ENCODE peak calls at places on chromosomes 11 and 22, in seven cellular contexts. I is GM06990, H is fibroblast of villous mesenchyme, X is fibroblast of pulmonary artery, Z is pancreas, C is DND-41, Y is fibroblast of lung. Q is an unnamed sample.

GRCh38 chr11:126421243-126421642 is 65.8 kb downstream of the ST3GAL4 start:
- DNase-seq in I (no peak), H (no peak), X (no peak), Z (no peak), C (no peak), Y (no peak), Q (no peak)

GRCh38 chr11:10544491-10545470 is 3.8 kb upstream of the RNF141 start:
- DNase-seq in I (no peak), H (no peak), X (no peak), Z (peak), C (peak), Y (no peak), Q (no peak)

GRCh38 chr11:77126861-77127673 is 979 bp upstream of the MYO7A start:
- DNase-seq in I (peak), H (peak), X (peak), Z (peak), C (peak), Y (peak), Q (peak)

GRCh38 chr11:92050305-92050704 is 174.3 kb upstream of the FAT3 start:
- DNase-seq in I (no peak), H (no peak), X (no peak), Z (no peak), C (no peak), Y (no peak), Q (no peak)

GRCh38 chr11:128716661-128717210 is 22.9 kb downstream of the FLI1 start:
- DNase-seq in I (peak), H (peak), X (peak), Z (no peak), C (peak), Y (peak), Q (peak)

GRCh38 chr11:8685306-8685705 is 2.7 kb downstream of the RPL27A start:
- DNase-seq in I (no peak), H (no peak), X (no peak), Z (no peak), C (no peak), Y (no peak), Q (no peak)

GRCh38 chr11:122032317-122032716 is 83.7 kb downstream of the BLID start:
- DNase-seq in I (no peak), H (peak), X (no peak), Z (no peak), C (no peak), Y (peak), Q (no peak)

GRCh38 chr11:469684-470667 is 19.9 kb downstream of the PTDSS2 start:
- DNase-seq in I (no peak), H (peak), X (peak), Z (no peak), C (no peak), Y (peak), Q (no peak)

GRCh38 chr11:1041471-1041870 is 5.0 kb upstream of the MUC6 start:
- DNase-seq in I (no peak), H (no peak), X (no peak), Z (peak), C (no peak), Y (no peak), Q (no peak)

GRCh38 chr22:22682807-22683667 is 38.6 kb downstream of the GGTLC2 start:
- DNase-seq in I (no peak), H (no peak), X (peak), Z (no peak), C (no peak), Y (peak), Q (no peak)

DNA sequence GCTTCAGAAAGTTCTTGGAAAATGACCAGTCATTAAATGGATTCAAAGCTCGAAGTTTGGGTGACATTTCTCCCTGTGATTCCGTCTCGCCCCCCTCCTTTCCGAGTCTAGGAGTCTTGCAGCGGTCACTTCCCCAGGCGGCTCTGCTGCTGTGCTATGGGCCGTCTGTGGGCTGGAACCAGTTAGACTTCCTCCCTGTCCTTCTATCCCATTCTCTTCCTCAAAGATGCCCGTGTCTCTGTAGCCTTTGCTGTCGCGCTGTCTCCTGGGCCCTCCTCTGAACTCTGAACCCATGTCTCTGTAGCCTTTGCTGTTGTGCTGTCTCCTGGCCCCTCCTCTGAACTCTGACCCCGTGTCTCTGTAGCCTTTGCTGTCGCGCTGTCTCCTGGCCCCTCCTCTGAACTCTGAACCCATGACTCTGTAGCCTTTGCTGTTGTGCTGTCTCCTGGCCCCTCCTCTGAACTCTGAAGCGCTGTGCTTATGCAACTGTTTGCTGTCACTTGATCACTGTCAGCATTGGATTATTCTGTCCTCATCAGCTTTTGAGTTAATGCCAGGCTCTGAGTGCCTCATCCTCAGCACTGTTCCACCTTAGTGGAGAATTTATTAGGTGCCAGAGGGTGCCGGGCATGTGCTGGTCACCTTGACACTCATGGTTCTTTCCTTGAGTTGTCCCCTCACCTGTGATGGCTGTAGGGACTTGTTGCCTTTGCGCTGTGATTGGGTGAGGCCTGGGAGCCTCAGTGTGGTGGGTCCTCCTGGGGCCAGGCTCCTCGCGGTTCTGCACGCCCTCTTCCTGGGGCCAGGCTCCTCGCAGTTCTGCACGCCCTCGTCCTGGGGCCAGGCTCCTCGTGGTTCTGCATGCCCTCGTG is 173.3 kb downstream of the TBC1D22A start:
- DNase-seq in I (no peak), H (peak), X (no peak), Z (peak), C (no peak), Y (no peak), Q (no peak)
- TF ChIP-seq CTCF in I (no peak), H (no peak), X (no peak), Z (no peak), C (no peak), Y (no peak), Q (no peak)

GRCh38 chr22:42553475-42554361 is at the start of gene SERHL2:
- DNase-seq in I (peak), H (peak), X (peak), Z (peak), C (no peak), Y (peak), Q (peak)
- TF ChIP-seq CTCF in I (no peak), H (no peak), X (no peak), Z (no peak), C (no peak), Y (no peak), Q (no peak)

DNA sequence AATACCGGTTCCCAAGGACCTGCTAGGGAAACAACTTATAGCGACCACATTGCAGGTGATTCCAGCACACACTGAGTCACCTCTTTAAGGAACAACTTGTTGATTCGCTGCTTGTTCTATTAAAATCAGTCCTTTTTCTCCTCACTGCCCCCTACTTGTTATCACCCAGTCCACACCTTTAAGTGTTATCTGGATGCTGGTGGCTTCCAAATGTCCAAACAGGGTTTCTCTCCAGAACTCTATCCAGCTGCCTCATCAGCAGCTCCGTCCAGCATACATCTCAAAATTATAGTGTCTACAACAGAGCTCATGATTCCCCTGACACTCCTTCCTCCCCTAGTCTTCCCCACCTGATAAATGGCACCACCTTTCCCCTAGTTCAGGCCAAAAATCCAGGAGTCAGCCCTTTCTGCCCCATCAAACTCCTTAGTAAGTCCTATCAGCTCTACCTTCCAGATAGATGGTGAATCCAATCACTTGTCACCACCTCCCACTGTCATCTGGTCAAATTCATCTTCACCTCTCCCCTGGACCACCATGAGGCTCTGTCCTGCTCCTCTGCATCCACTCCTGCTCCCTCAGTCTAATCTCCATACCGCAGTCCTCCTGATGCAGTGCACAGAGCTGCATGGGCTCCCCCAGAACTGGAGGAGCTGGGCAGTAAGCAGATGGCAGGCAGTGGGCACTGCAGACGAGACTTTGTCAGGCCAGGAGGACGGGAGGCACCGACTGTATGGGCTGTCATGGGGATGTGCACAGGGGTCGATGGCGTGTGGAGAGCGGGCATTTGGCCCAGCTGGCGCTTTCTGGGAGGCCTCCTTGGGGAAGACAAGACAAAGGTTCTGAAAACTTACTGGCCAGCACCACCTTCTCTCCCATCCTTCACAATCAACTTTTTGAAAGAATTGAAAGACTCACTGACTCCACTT is 19.3 kb downstream of the IL10RA start:
- DNase-seq in I (no peak), H (no peak), X (no peak), Z (no peak), C (no peak), Y (no peak), Q (no peak)
- TF ChIP-seq CTCF in I (no peak), H (no peak), X (no peak), Z (no peak), C (no peak), Y (no peak), Q (no peak)

GRCh38 chr22:49710746-49711145 is 116.9 kb downstream of the BRD1 start:
- DNase-seq in I (no peak), H (no peak), X (no peak), Z (peak), C (no peak), Y (no peak), Q (no peak)

GRCh38 chr22:49716441-49716840 is 111.2 kb downstream of the BRD1 start:
- DNase-seq in I (no peak), H (no peak), X (no peak), Z (no peak), C (no peak), Y (no peak), Q (no peak)

GRCh38 chr22:49712195-49712791 is 115.4 kb downstream of the BRD1 start:
- DNase-seq in I (no peak), H (no peak), X (peak), Z (peak), C (peak), Y (no peak), Q (no peak)

GRCh38 chr22:49715450-49715849 is 112.2 kb downstream of the BRD1 start:
- DNase-seq in I (no peak), H (no peak), X (no peak), Z (no peak), C (no peak), Y (no peak), Q (no peak)

DNA sequence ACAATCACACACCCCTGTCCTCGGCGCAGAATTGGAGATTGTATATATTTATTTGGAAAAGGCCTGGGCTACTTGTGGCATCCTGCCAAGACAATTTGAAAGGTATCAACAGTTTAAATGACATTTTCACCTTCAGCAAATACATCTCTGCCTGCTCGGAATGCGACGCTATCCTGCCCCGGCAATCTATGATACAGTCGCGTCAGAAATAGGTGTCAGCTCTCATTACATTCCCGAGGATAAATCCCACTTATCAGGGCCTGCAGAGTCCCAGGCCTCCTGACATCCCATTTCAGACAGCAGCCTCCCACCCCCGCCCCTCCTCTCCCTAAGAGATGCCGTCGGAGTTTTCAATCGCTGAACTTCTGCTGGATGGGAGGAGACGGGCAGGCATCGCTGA is 114.7 kb downstream of the BRD1 start:
- DNase-seq in I (no peak), H (no peak), X (no peak), Z (no peak), C (no peak), Y (no peak), Q (no peak)
- TF ChIP-seq CTCF in I (no peak), H (no peak), X (no peak), Z (no peak), C (no peak), Y (no peak), Q (no peak)

GRCh38 chr11:95121687-95122086 is 32.0 kb downstream of the ENDOD1 start:
- DNase-seq in I (no peak), H (no peak), X (no peak), Z (no peak), C (no peak), Y (no peak), Q (no peak)

GRCh38 chr11:95115597-95115996 is 26.0 kb downstream of the ENDOD1 start:
- DNase-seq in I (no peak), H (no peak), X (no peak), Z (no peak), C (no peak), Y (no peak), Q (no peak)

DNA sequence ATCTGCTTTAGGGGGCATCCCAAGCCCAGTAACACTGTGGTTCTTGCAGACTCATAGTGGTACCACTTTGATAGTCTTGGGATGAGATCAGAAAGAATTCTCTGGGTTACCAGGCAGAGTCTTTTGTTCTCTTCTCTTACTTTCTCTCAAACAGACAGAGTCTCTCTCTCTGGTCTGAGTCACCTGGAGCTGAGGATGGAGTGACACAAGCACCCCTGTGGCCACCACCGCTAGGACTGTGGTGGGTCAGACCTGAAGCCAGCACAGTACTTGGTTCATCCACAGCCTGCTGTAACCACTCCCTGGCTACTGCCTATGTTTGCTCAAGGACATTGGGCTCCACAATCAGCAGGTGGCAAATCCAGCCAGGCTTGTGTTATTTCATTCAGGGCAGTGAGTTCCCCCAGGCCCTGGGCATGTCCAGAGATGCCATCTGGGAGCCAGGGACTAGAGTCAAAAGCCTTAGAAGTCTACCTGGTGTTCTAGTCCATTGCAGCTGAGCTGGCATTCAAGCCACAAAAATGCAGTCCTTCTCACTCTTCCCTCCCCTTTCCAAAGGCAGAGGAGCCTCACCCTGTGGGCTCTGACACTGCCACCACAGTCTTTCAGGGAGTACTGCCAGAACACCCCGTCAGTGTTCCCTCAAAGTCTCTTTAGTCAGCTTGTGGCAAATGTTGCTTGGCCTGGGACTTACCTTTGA is 29.9 kb downstream of the ENDOD1 start:
- DNase-seq in I (no peak), H (no peak), X (no peak), Z (no peak), C (no peak), Y (no peak), Q (no peak)
- TF ChIP-seq CTCF in I (no peak), H (no peak), X (no peak), Z (no peak), C (no peak), Y (no peak), Q (no peak)

GRCh38 chr11:88656960-88657738 is 319.6 kb upstream of the CTSC start:
- DNase-seq in I (no peak), H (peak), X (no peak), Z (no peak), C (no peak), Y (peak), Q (no peak)

GRCh38 chr11:88651556-88651955 is 314.0 kb upstream of the CTSC start:
- DNase-seq in I (no peak), H (no peak), X (peak), Z (no peak), C (no peak), Y (no peak), Q (no peak)

GRCh38 chr11:88656315-88656714 is 318.8 kb upstream of the CTSC start:
- DNase-seq in I (no peak), H (no peak), X (no peak), Z (no peak), C (no peak), Y (no peak), Q (no peak)

GRCh38 chr11:88655163-88655562 is 317.6 kb upstream of the CTSC start:
- DNase-seq in I (no peak), H (no peak), X (no peak), Z (no peak), C (no peak), Y (no peak), Q (no peak)
- TF ChIP-seq CTCF in I (no peak), H (no peak), X (no peak), Z (no peak), C (no peak), Y (no peak), Q (no peak)

DNA sequence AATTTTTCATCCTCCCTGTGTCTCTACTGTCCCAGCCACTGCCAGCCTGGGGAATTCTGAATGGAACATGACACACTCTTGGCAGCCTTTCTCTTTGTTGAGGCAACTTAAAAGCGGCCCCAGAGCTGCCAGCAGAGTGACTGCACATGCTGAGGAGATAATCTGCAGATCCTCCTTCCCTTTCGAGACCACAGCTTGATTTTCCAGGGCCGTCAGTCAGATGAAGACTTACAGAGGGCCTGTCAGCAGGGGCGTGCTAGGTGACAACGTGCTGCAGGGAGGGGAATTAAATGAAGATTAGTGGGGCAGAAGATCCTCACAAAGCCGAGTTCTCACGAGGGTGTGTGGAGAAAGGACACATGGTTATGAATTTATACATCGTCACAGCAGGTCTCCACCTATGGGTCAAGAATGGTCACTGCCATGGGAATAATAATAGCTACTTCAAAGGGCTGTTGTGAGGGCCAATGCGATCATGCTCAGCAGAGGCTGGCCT is 193.5 kb upstream of the PITPNB start:
- DNase-seq in I (no peak), H (peak), X (peak), Z (no peak), C (no peak), Y (peak), Q (no peak)
- TF ChIP-seq CTCF in I (peak), H (peak), X (peak), Z (no peak), C (peak), Y (peak), Q (no peak)

GRCh38 chr11:60607483-60607882 is 91.9 kb upstream of the MS4A8 start:
- DNase-seq in I (no peak), H (no peak), X (no peak), Z (no peak), C (no peak), Y (no peak), Q (no peak)
- TF ChIP-seq CTCF in I (no peak), H (no peak), X (no peak), Z (no peak), C (peak), Y (no peak), Q (no peak)

GRCh38 chr22:26139320-26139719 is 29.9 kb upstream of the SEZ6L start:
- DNase-seq in I (no peak), H (no peak), X (no peak), Z (peak), C (no peak), Y (no peak), Q (no peak)

GRCh38 chr22:26131755-26132154 is 37.5 kb upstream of the SEZ6L start:
- DNase-seq in I (no peak), H (no peak), X (no peak), Z (no peak), C (no peak), Y (no peak), Q (no peak)

DNA sequence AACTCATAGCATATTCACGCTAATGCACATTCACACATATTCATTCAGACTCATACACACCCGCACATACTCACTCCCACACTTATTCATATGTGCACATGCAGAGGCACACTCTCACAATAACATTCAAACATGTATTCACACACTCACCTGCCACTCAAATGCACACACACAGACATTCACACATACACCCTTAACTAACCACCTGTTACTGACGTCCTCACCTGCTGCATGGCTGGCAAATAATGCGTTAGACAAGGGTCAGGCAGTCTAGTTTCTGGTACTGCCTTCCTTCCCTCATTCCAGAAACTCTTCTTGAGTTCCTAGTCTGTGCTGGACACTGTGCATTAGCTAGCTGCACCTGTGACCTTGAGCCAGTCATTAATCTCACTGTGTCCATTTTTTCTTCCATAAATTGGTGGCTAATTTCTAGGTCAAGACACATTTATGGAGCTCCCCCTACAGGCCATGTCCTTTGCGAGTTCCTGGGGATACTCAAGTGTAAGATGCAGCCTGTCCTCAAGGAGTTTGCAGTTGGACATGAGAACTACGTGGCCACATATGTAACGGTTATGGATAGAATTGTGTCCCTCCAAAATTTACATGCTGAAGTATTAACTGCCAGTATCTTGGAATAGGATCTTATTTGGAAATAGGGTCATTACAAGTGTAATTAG is 34.5 kb upstream of the SEZ6L start:
- DNase-seq in I (no peak), H (no peak), X (no peak), Z (no peak), C (peak), Y (no peak), Q (no peak)
- TF ChIP-seq CTCF in I (peak), H (no peak), X (no peak), Z (no peak), C (peak), Y (no peak), Q (no peak)